ENCODE peak calls at places on chromosomes 11 and 22, in six cellular contexts. One of them, this sample, is unnamed.
A peak's percentile ranks its signal among the peaks of the same experiment; 100 is the strongest.

GRCh38 chr11:76086713-76087635 is 119.3 kb downstream of the WNT11 start:
- DNase-seq in IMR-90: peak; percentile 88
- DNase-seq in mesendoderm: no peak
- DNase-seq in neuronal stem cell: no peak
- DNase-seq in H1: no peak
- DNase-seq in trophoblast cell: peak; percentile 88
- DNase-seq in this sample: peak; percentile 63

GRCh38 chr11:46367244-46367915 is 14.1 kb upstream of the MDK start:
- DNase-seq in IMR-90: peak; percentile 59
- DNase-seq in mesendoderm: no peak
- DNase-seq in neuronal stem cell: no peak
- DNase-seq in H1: peak; percentile 95
- DNase-seq in trophoblast cell: no peak
- DNase-seq in this sample: peak; percentile 58

GRCh38 chr11:48012051-48012391 is 31.7 kb downstream of the PTPRJ start:
- DNase-seq in IMR-90: no peak
- DNase-seq in mesendoderm: no peak
- DNase-seq in neuronal stem cell: no peak
- DNase-seq in H1: no peak
- DNase-seq in trophoblast cell: no peak
- DNase-seq in this sample: no peak

GRCh38 chr11:60795291-60795690 is 10.2 kb downstream of the MS4A10 start:
- DNase-seq in IMR-90: no peak
- DNase-seq in mesendoderm: no peak
- DNase-seq in neuronal stem cell: no peak
- DNase-seq in H1: no peak
- DNase-seq in trophoblast cell: no peak
- DNase-seq in this sample: no peak

GRCh38 chr11:87281496-87281895 is 243.8 kb downstream of the TMEM135 start:
- DNase-seq in IMR-90: peak; percentile 77
- DNase-seq in mesendoderm: no peak
- DNase-seq in neuronal stem cell: no peak
- DNase-seq in H1: no peak
- DNase-seq in trophoblast cell: peak; percentile 34
- DNase-seq in this sample: peak; percentile 28

GRCh38 chr11:76830639-76831312 is 29.9 kb upstream of the ACER3 start:
- DNase-seq in IMR-90: peak; percentile 44
- DNase-seq in mesendoderm: peak; percentile 46
- DNase-seq in neuronal stem cell: no peak
- DNase-seq in H1: no peak
- DNase-seq in trophoblast cell: no peak
- DNase-seq in this sample: no peak

GRCh38 chr11:5809122-5809519 is 397 bp downstream of the OR52N2 start:
- DNase-seq in IMR-90: no peak
- DNase-seq in mesendoderm: peak; percentile 5
- DNase-seq in neuronal stem cell: no peak
- DNase-seq in H1: peak; percentile 47
- DNase-seq in trophoblast cell: peak; percentile 10
- DNase-seq in this sample: peak; percentile 2

GRCh38 chr11:2313051-2313951 is 11.5 kb downstream of the TSPAN32 start:
- DNase-seq in IMR-90: no peak
- DNase-seq in mesendoderm: no peak
- DNase-seq in neuronal stem cell: no peak
- DNase-seq in H1: no peak
- DNase-seq in trophoblast cell: no peak
- DNase-seq in this sample: no peak

GRCh38 chr22:41524809-41525449 is 19.3 kb downstream of the POLR3H start:
- DNase-seq in IMR-90: no peak
- DNase-seq in mesendoderm: peak; percentile 47
- DNase-seq in neuronal stem cell: no peak
- DNase-seq in H1: no peak
- DNase-seq in trophoblast cell: no peak
- DNase-seq in this sample: no peak

GRCh38 chr11:42923651-42924050 is 388.1 kb upstream of the API5 start:
- DNase-seq in IMR-90: no peak
- DNase-seq in mesendoderm: no peak
- DNase-seq in neuronal stem cell: no peak
- DNase-seq in H1: no peak
- DNase-seq in trophoblast cell: no peak
- DNase-seq in this sample: no peak

GRCh38 chr22:43209523-43209890 is 22.6 kb upstream of the TTLL12 start:
- DNase-seq in IMR-90: no peak
- DNase-seq in mesendoderm: no peak
- DNase-seq in neuronal stem cell: no peak
- DNase-seq in H1: no peak
- DNase-seq in trophoblast cell: no peak
- DNase-seq in this sample: no peak

GRCh38 chr22:49934891-49935557 is 16.6 kb downstream of the CRELD2 start:
- DNase-seq in IMR-90: peak; percentile 39
- DNase-seq in mesendoderm: no peak
- DNase-seq in neuronal stem cell: no peak
- DNase-seq in H1: peak; percentile 77
- DNase-seq in trophoblast cell: no peak
- DNase-seq in this sample: peak; percentile 66

GRCh38 chr22:43297246-43298061 is 45.7 kb downstream of the SCUBE1 start:
- DNase-seq in IMR-90: no peak
- DNase-seq in mesendoderm: no peak
- DNase-seq in neuronal stem cell: no peak
- DNase-seq in H1: no peak
- DNase-seq in trophoblast cell: no peak
- DNase-seq in this sample: no peak

GRCh38 chr11:83951521-83951920 is 665.4 kb upstream of the CCDC90B start:
- DNase-seq in IMR-90: no peak
- DNase-seq in mesendoderm: peak; percentile 28
- DNase-seq in neuronal stem cell: no peak
- DNase-seq in H1: no peak
- DNase-seq in trophoblast cell: no peak
- DNase-seq in this sample: no peak

GRCh38 chr11:37422511-37422910 is 824.5 kb upstream of the RAG2 start:
- DNase-seq in IMR-90: no peak
- DNase-seq in mesendoderm: no peak
- DNase-seq in neuronal stem cell: no peak
- DNase-seq in H1: no peak
- DNase-seq in trophoblast cell: no peak
- DNase-seq in this sample: no peak

GRCh38 chr11:35138606-35138948 is 394 bp upstream of the CD44 start:
- DNase-seq in IMR-90: no peak
- DNase-seq in mesendoderm: peak; percentile 68
- DNase-seq in neuronal stem cell: no peak
- DNase-seq in H1: no peak
- DNase-seq in trophoblast cell: no peak
- DNase-seq in this sample: no peak

GRCh38 chr11:134176284-134176683 is 47.5 kb downstream of the NCAPD3 start:
- DNase-seq in IMR-90: no peak
- DNase-seq in mesendoderm: no peak
- DNase-seq in neuronal stem cell: no peak
- DNase-seq in H1: no peak
- DNase-seq in trophoblast cell: no peak
- DNase-seq in this sample: no peak

GRCh38 chr22:44144046-44144569 is 36.6 kb upstream of the PARVG start:
- DNase-seq in IMR-90: no peak
- DNase-seq in mesendoderm: no peak
- DNase-seq in neuronal stem cell: no peak
- DNase-seq in H1: no peak
- DNase-seq in trophoblast cell: no peak
- DNase-seq in this sample: no peak

GRCh38 chr11:121933694-121934093 is 182.3 kb downstream of the BLID start:
- DNase-seq in IMR-90: peak; percentile 87
- DNase-seq in mesendoderm: no peak
- DNase-seq in neuronal stem cell: no peak
- DNase-seq in H1: no peak
- DNase-seq in trophoblast cell: no peak
- DNase-seq in this sample: no peak

GRCh38 chr22:45645150-45645525 is 26.5 kb upstream of the ATXN10 start:
- DNase-seq in IMR-90: no peak
- DNase-seq in mesendoderm: no peak
- DNase-seq in neuronal stem cell: no peak
- DNase-seq in H1: peak; percentile 54
- DNase-seq in trophoblast cell: no peak
- DNase-seq in this sample: no peak

GRCh38 chr11:97965849-97966646 is 1054.7 kb upstream of the CNTN5 start:
- DNase-seq in IMR-90: peak; percentile 98
- DNase-seq in mesendoderm: peak; percentile 10
- DNase-seq in neuronal stem cell: no peak
- DNase-seq in H1: no peak
- DNase-seq in trophoblast cell: peak; percentile 65
- DNase-seq in this sample: peak; percentile 93

GRCh38 chr22:45226681-45227186 is 14.0 kb downstream of the KIAA0930 start:
- DNase-seq in IMR-90: no peak
- DNase-seq in mesendoderm: no peak
- DNase-seq in neuronal stem cell: no peak
- DNase-seq in H1: no peak
- DNase-seq in trophoblast cell: peak; percentile 44
- DNase-seq in this sample: no peak

GRCh38 chr11:62855571-62856332 is 16.4 kb upstream of the WDR74 start:
- DNase-seq in IMR-90: peak; percentile 98
- DNase-seq in mesendoderm: peak; percentile 99
- DNase-seq in neuronal stem cell: peak; percentile 97
- DNase-seq in H1: peak; percentile 99
- DNase-seq in trophoblast cell: peak; percentile 100
- DNase-seq in this sample: peak; percentile 98

GRCh38 chr11:62857541-62857982 is 18.2 kb upstream of the WDR74 start:
- DNase-seq in IMR-90: peak; percentile 48
- DNase-seq in mesendoderm: no peak
- DNase-seq in neuronal stem cell: no peak
- DNase-seq in H1: no peak
- DNase-seq in trophoblast cell: peak; percentile 94
- DNase-seq in this sample: peak; percentile 67

GRCh38 chr11:62860835-62861563 is 19.7 kb upstream of the SLC3A2 start:
- DNase-seq in IMR-90: no peak
- DNase-seq in mesendoderm: no peak
- DNase-seq in neuronal stem cell: no peak
- DNase-seq in H1: no peak
- DNase-seq in trophoblast cell: no peak
- DNase-seq in this sample: no peak

GRCh38 chr11:62856333-62856910 is 17.0 kb upstream of the WDR74 start:
- DNase-seq in IMR-90: no peak
- DNase-seq in mesendoderm: no peak
- DNase-seq in neuronal stem cell: no peak
- DNase-seq in H1: no peak
- DNase-seq in trophoblast cell: peak; percentile 24
- DNase-seq in this sample: peak; percentile 69

GRCh38 chr11:62858201-62858600 is 18.8 kb upstream of the WDR74 start:
- DNase-seq in IMR-90: no peak
- DNase-seq in mesendoderm: no peak
- DNase-seq in neuronal stem cell: no peak
- DNase-seq in H1: no peak
- DNase-seq in trophoblast cell: peak; percentile 92
- DNase-seq in this sample: no peak
- H3K4me3 ChIP-seq in IMR-90: no peak overlapping the region
- H3K4me3 ChIP-seq in mesendoderm: peak overlapping the region; percentile 62
- H3K4me3 ChIP-seq in neuronal stem cell: no peak overlapping the region
- H3K4me3 ChIP-seq in H1: peak overlapping the region; percentile 86
- H3K4me3 ChIP-seq in trophoblast cell: no peak overlapping the region
- H3K4me3 ChIP-seq in this sample: no peak overlapping the region

DNA sequence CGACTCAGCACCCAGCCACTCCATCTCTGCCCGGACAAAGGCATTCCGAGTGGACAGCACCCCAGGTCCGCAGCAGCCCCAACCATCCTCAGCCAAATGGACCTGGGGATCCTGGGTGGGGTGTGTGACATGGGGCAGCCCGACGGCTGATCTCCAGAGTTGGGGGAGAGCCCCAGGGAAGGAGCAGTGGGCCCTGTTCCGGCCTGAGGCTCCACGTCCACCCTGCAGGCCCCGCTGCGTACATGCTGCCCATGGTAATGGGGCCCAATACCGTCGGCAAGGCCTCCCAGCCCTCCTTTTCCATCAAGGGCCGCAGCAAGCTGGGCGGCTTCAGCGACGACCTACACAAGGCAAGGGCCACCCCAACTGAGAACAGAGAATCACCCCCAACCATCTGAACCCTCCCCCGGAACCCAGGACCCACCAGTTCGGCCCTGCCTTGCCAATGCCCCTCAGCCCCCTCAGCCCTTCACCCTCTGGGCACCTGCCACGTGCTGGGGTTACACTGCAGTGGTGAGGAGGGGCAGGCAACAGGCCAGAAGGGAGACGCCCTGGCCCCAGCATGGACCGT is 5.4 kb downstream of the SCGB1C1 start:
- DNase-seq in IMR-90: no peak
- DNase-seq in mesendoderm: no peak
- DNase-seq in neuronal stem cell: no peak
- DNase-seq in H1: no peak
- DNase-seq in trophoblast cell: no peak
- DNase-seq in this sample: no peak
- H3K79me1 ChIP-seq in IMR-90: peaks cover 6% of the 10 kb centered on the region
- H3K79me1 ChIP-seq in mesendoderm: no peaks in the 10 kb centered on the region
- H3K79me1 ChIP-seq in neuronal stem cell: no peaks in the 10 kb centered on the region
- H3K79me1 ChIP-seq in H1: no peaks in the 10 kb centered on the region
- H3K79me1 ChIP-seq in trophoblast cell: no peaks in the 10 kb centered on the region
- H3K79me1 ChIP-seq in this sample: peaks cover 13% of the 10 kb centered on the region

DNA sequence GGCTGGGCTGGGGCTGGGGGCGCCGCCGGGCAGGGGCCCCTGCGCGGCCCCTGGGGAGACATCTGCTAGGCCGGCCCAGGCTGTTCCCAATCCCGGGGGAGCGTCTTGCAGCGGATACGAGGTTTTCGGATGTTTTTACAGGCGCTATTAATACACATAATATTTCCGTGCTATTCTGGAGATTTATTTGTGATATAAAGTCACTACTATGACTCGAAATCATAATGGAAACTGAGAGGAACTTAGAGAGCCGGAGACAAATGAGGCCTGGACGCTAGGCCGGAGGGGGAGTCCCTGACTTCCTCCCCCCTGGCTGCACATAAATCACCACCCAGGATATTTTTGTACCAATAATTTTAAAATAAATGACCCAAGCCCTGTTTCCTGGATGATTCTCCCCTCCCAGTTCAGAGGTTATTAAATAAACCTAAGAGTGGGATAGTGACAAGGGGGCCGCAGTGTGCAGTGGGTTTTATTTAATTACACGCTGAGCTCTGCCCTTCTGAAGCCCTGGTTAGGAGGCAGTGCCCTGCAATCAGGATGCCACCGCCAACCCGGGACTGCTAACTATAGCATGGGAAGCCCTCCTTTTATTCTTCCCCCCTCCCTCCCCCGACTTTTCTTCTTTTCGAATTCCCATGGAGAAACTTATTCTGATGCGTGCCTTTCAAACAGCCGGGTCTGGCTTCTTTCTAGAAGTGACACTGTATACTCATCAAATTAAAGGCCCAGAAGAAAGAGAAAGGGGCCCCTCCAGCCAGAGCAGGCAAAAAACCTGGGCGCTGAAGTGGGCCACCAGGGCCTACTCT is 91.5 kb upstream of the ANO1 start:
- DNase-seq in IMR-90: no peak
- DNase-seq in mesendoderm: no peak
- DNase-seq in neuronal stem cell: no peak
- DNase-seq in H1: peak; percentile 43
- DNase-seq in trophoblast cell: no peak
- DNase-seq in this sample: no peak
- H3K4me3 ChIP-seq in IMR-90: peak overlapping the region; percentile 72
- H3K4me3 ChIP-seq in mesendoderm: no peak overlapping the region
- H3K4me3 ChIP-seq in neuronal stem cell: no peak overlapping the region
- H3K4me3 ChIP-seq in H1: peak overlapping the region; percentile 36
- H3K4me3 ChIP-seq in trophoblast cell: no peak overlapping the region
- H3K4me3 ChIP-seq in this sample: no peak overlapping the region

DNA sequence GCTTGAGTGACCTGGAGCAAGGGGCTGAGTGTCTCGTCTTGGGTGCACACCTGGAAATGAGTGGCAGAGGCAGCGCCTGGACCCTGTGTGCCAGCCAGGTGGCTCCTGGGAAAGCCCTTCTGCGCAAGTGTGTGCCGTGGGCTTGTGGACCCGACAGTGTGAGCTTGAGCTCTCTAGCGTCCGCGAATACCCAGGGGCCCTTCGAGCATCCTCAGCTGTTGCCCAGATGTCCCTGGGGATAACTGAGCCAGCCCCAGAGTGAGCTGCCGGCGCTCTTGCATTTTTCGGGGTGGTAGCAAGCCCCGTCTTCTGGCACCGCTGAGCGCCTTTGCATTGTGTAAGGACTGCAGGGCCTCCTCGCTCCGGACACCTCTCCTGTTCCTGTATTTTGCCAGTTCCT is 399.2 kb downstream of the TBC1D22A start:
- DNase-seq in IMR-90: no peak
- DNase-seq in mesendoderm: no peak
- DNase-seq in neuronal stem cell: no peak
- DNase-seq in H1: no peak
- DNase-seq in trophoblast cell: no peak
- DNase-seq in this sample: no peak
- H3K79me1 ChIP-seq in IMR-90: no peaks in the 10 kb centered on the region
- H3K79me1 ChIP-seq in mesendoderm: no peaks in the 10 kb centered on the region
- H3K79me1 ChIP-seq in neuronal stem cell: peaks cover 10% of the 10 kb centered on the region
- H3K79me1 ChIP-seq in H1: peaks cover 3% of the 10 kb centered on the region
- H3K79me1 ChIP-seq in trophoblast cell: no peaks in the 10 kb centered on the region
- H3K79me1 ChIP-seq in this sample: peaks cover 6% of the 10 kb centered on the region

This sample was measured in mesenchymal stem cell.